ENCODE peak calls at places on chromosomes 4 and X, in ten cellular contexts. P is stimulated activated CD4-positive, alpha-beta T cell treated with anti-CD3 and anti-CD28 coated beads, TNF-alpha, amount 100 ng/mL, for 48 hours; A is substantia nigra; E is natural killer cell; N is EL; U is tibial artery; I is adrenal gland; J is HEK293T; X is fibroblast of the aortic adventitia; Z is stromal cell of bone marrow. D is an unnamed sample.
A peak's percentile ranks its signal among the peaks of the same experiment; 100 is the strongest.

GRCh38 chrX:2451456-2452316 is 49.1 kb downstream of the DHRSX start:
- DNase-seq in J (no peak), Z (peak; percentile 14), E (no peak), N (no peak), P (no peak), X (peak; percentile 52), I (no peak), U (peak; percentile 46), A (no peak), D (no peak)

GRCh38 chrX:67523002-67523711 is 20.7 kb upstream of the AR start:
- DNase-seq in U (no peak), E (no peak), I (no peak), Z (no peak), A (no peak), P (no peak), J (no peak), X (no peak), N (no peak), D (no peak)

GRCh38 chr4:2803624-2804448 is 11.0 kb downstream of the SH3BP2 start:
- DNase-seq in I (peak; percentile 72), J (no peak), A (no peak), U (peak; percentile 65), N (no peak), E (no peak), Z (no peak), X (no peak), P (no peak), D (no peak)

GRCh38 chr4:162461952-162462351 is 298.2 kb upstream of the FSTL5 start:
- DNase-seq in J (no peak), A (no peak), U (no peak), N (no peak), P (no peak), X (no peak), Z (no peak), E (no peak), I (no peak), D (no peak)

GRCh38 chrX:123736333-123736921 is 3.6 kb upstream of the THOC2 start:
- DNase-seq in J (no peak), X (peak; percentile 71), N (peak; percentile 81), P (no peak), Z (peak; percentile 21), I (no peak), A (no peak), E (no peak), U (no peak), D (no peak)

GRCh38 chr4:38190717-38191178 is 230.6 kb downstream of the PTTG2 start:
- DNase-seq in J (peak; percentile 17), A (peak; percentile 18), I (no peak), Z (peak; percentile 82), P (no peak), N (peak; percentile 90), X (peak; percentile 72), U (peak; percentile 87), E (no peak), D (no peak)

GRCh38 chrX:71181558-71181909 is 36.9 kb downstream of the NLGN3 start:
- DNase-seq in X (no peak), A (no peak), J (no peak), Z (no peak), P (peak; percentile 13), N (peak; percentile 34), E (peak; percentile 16), I (no peak), U (no peak), D (peak; percentile 86)

GRCh38 chrX:87621697-87622096 is 104.1 kb downstream of the KLHL4 start:
- DNase-seq in P (no peak), I (peak; percentile 25), J (no peak), X (peak; percentile 46), A (no peak), U (no peak), E (no peak), N (no peak), Z (no peak), D (no peak)

GRCh38 chrX:36856849-36857248 is 151.3 kb upstream of the FAM47C start:
- DNase-seq in E (no peak), N (peak; percentile 0), J (no peak), A (no peak), U (no peak), X (no peak), P (no peak), I (no peak), Z (no peak), D (no peak)

GRCh38 chr4:164508836-164509235 is 245.1 kb upstream of the SMIM31 start:
- DNase-seq in X (peak; percentile 2), Z (no peak), N (no peak), A (no peak), E (no peak), U (no peak), I (no peak), J (no peak), P (no peak), D (no peak)

GRCh38 chrX:46376246-46376885 is 168.9 kb downstream of the ZNF674 start:
- DNase-seq in N (peak; percentile 48), Z (peak; percentile 51), P (no peak), A (no peak), I (no peak), E (no peak), U (no peak), J (peak; percentile 22), X (peak; percentile 71), D (peak; percentile 47)

GRCh38 chrX:10231461-10231860 is 74.7 kb downstream of the CLCN4 start:
- DNase-seq in J (no peak), A (no peak), E (no peak), X (no peak), I (no peak), Z (no peak), N (no peak), U (no peak), P (no peak), D (no peak)

GRCh38 chr4:121988950-121989349 is 37.1 kb upstream of the TRPC3 start:
- DNase-seq in N (no peak), P (no peak), E (no peak), J (no peak), X (no peak), Z (no peak), A (no peak), U (no peak), I (no peak), D (no peak)

GRCh38 chrX:16750136-16750535 is 30.7 kb downstream of the SYAP1 start:
- DNase-seq in X (no peak), P (no peak), A (no peak), E (no peak), J (no peak), Z (no peak), U (no peak), I (no peak), N (no peak), D (no peak)

GRCh38 chr4:110898290-110898689 is 275.4 kb upstream of the PITX2 start:
- DNase-seq in X (no peak), U (no peak), E (no peak), I (no peak), Z (no peak), A (no peak), N (no peak), J (no peak), P (no peak), D (no peak)

GRCh38 chrX:101219116-101219839 is at the start of gene DRP2:
- DNase-seq in Z (no peak), I (no peak), E (no peak), A (no peak), N (peak; percentile 41), P (no peak), X (peak; percentile 35), J (no peak), U (no peak), D (no peak)

GRCh38 chrX:40247382-40247781 is 149.6 kb upstream of the BCOR start:
- DNase-seq in U (no peak), P (no peak), N (no peak), X (no peak), J (no peak), A (no peak), Z (no peak), E (no peak), I (no peak), D (no peak)

D was measured in DND-41.